ENCODE peak calls at places on chromosome 15, in eight cellular contexts. V is PC-9; H is upper lobe of right lung; D is esophagus muscularis mucosa; P is adrenal gland; O is cardiac muscle cell; I is neural progenitor cell; S is naive thymus-derived CD4-positive, alpha-beta T cell. K is an unnamed sample.

GRCh38 chr15:93321881-93322282 is 232.9 kb upstream of the RGMA start:
- DNase-seq in D (no peak), S (no peak), V (no peak), I (no peak), P (no peak), O (no peak), H (peak; percentile 72), K (no peak)

GRCh38 chr15:79595995-79596622 is 164.0 kb downstream of the MINAR1 start:
- DNase-seq in S (peak; percentile 18), H (no peak), P (peak; percentile 83), O (peak; percentile 84), V (peak; percentile 55), D (peak; percentile 88), I (peak; percentile 94), K (peak; percentile 93)

GRCh38 chr15:73908030-73908821 is 18.0 kb upstream of the LOXL1 start:
- DNase-seq in P (peak; percentile 82), S (peak; percentile 68), D (peak; percentile 95), H (peak; percentile 89), O (peak; percentile 82), V (peak; percentile 68), I (peak; percentile 90), K (peak; percentile 76)

GRCh38 chr15:38252481-38253311 is at the start of gene SPRED1:
- DNase-seq in I (peak; percentile 86), S (peak; percentile 20), H (peak; percentile 91), D (no peak), V (peak; percentile 60), O (peak; percentile 74), P (peak; percentile 75), K (no peak)

GRCh38 chr15:61063875-61064320 is 165.2 kb downstream of the RORA start:
- DNase-seq in P (no peak), V (no peak), O (no peak), D (no peak), S (no peak), H (no peak), I (no peak), K (no peak)

GRCh38 chr15:71471347-71471746 is 339.0 kb upstream of the NR2E3 start:
- DNase-seq in H (no peak), I (no peak), V (peak; percentile 37), P (no peak), D (no peak), O (no peak), S (no peak), K (no peak)

GRCh38 chr15:71237456-71238188 is 122.4 kb downstream of the THSD4 start:
- DNase-seq in P (peak; percentile 44), H (no peak), S (no peak), O (peak; percentile 97), V (peak; percentile 52), D (no peak), I (no peak), K (no peak)

GRCh38 chr15:36156855-36157521 is 422.4 kb upstream of the CDIN1 start:
- DNase-seq in D (no peak), P (no peak), I (no peak), V (peak; percentile 7), S (no peak), H (no peak), O (peak; percentile 84), K (no peak)

GRCh38 chr15:88649286-88649733 is 10.5 kb downstream of the ISG20 start:
- DNase-seq in P (no peak), I (no peak), V (no peak), O (peak; percentile 93), S (peak; percentile 62), H (no peak), D (no peak), K (no peak)

GRCh38 chr15:70164156-70164900 is 66.6 kb upstream of the TLE3 start:
- DNase-seq in V (no peak), D (no peak), H (no peak), S (no peak), P (no peak), O (no peak), I (no peak), K (no peak)

GRCh38 chr15:60419752-60420151 is 22.0 kb upstream of the ANXA2 start:
- DNase-seq in V (no peak), S (no peak), O (peak; percentile 41), H (no peak), D (no peak), I (no peak), P (no peak), K (no peak)

GRCh38 chr15:74869726-74870407 is 3.3 kb downstream of the SCAMP2 start:
- DNase-seq in S (no peak), I (no peak), O (peak; percentile 73), P (peak; percentile 53), V (no peak), H (peak; percentile 80), D (peak; percentile 93), K (no peak)

GRCh38 chr15:98914626-98915025 is 93.0 kb downstream of the PGPEP1L start:
- DNase-seq in D (no peak), S (no peak), P (no peak), I (no peak), V (no peak), H (no peak), O (peak; percentile 44), K (no peak)

GRCh38 chr15:29690765-29691475 is 131.3 kb downstream of the TJP1 start:
- DNase-seq in D (no peak), V (no peak), H (no peak), S (no peak), I (no peak), P (no peak), O (no peak), K (no peak)

GRCh38 chr15:95624100-95624499 is 706.4 kb upstream of the NR2F2 start:
- DNase-seq in P (no peak), H (no peak), V (no peak), I (no peak), S (no peak), D (no peak), O (no peak), K (no peak)

GRCh38 chr15:69979269-69979668 is 118.4 kb downstream of the TLE3 start:
- DNase-seq in P (no peak), S (no peak), D (no peak), H (no peak), O (no peak), V (peak; percentile 17), I (peak; percentile 34), K (no peak)

DNA sequence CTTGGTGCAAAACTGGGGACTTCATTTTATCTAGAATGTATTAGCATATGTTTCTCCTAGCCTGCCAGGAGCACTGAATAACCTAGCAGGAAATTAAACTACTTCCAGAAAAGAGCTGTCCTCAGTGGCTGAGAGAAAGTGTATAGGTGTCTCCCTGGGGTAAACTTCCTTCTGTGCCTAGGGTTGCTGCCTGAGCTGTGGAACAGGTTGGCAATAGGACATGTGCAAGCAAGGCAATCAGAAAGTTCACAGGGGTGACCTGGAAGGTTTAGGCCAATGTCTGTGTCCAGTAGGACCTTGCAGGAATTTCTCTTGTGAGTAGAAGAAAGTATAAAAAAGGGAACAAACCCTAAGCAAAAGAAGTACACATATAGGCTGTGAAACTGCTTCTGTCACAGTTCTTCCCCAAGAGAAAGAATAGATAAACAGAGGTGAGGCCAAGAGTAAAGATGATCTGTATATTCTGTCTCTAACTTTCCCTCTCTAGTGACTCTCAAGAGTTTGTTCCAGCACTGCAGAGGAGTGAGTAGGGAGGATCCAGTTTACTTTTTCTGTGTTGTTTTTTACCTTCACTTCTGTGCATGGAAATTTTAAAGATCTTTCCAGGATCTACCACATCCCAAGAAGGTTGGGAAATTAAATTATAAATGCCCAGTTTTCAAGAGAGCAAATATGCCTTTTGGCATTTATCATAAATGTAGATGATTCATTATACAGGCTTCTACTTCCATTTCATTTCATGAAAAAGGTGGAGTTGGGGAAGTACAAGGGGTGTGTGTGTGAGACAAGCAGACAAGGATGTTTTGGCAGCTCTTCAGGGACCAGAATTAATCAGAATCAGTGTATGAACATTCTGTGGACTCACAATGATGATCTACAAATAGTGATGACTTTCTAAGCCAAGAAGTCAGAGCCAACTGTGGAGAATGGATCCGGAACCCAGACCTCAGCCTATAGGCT is 155.2 kb downstream of the RBPMS2 start:
- DNase-seq in S (no peak), V (no peak), H (no peak), I (no peak), P (no peak), D (no peak), O (peak; percentile 64), K (no peak)
- H3K36me3 ChIP-seq in S (no peaks in the 10 kb centered on the region), V (no peaks in the 10 kb centered on the region), H (peaks cover 9% of the 10 kb centered on the region), I (no peaks in the 10 kb centered on the region), P (no peaks in the 10 kb centered on the region), D (peaks cover 9% of the 10 kb centered on the region), O (no peaks in the 10 kb centered on the region), K (peaks cover 12% of the 10 kb centered on the region)

DNA sequence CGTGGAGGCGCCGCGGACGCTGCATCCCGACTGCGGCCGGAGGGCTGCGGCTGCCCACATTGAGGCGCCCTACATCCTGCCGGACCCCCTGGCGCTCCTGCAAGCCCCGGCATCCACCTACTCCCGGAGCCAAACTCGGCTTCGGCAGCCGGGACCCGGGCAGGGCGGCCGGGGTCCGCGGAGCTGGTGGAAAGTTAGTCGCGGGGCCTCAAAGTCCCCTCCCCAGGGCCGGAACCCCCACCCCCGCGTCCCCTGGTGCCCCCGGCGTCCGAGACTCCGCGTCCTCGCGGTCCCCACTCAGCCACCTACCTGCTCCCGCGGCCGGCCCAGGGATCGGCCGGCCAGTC is 281 bp downstream of the MEGF11 start:
- DNase-seq in P (no peak), D (no peak), S (no peak), H (no peak), I (no peak), O (no peak), V (peak; percentile 9), K (no peak)
- H3K4me3 ChIP-seq in P (no peak overlapping the region), D (peak overlapping the region; percentile 64), S (peak overlapping the region; percentile 76), H (peak overlapping the region; percentile 51), I (peak overlapping the region; percentile 75), O (peak overlapping the region; percentile 54), V (peak overlapping the region; percentile 62), K (peak overlapping the region; percentile 69)

DNA sequence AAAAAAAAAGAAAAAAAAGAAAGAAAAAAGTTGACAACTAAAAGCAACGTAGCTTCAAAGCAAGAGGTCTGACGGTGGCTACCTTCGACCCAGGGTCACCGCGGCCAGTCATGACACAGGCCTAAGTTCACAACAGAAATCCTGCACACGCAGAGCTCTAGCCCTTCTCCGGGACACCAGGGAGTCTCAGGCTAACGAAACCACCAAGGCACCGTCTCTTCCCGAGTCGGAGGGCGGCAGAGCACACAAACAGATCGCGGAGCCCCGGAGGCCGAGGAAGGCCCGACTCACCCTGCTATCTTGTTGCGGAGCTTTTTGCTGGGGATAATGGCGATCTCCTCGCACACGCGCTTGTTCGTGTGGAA is 585 bp downstream of the RPS17 start:
- DNase-seq in D (no peak), O (no peak), V (no peak), P (peak; percentile 30), S (no peak), I (peak; percentile 42), H (no peak), K (no peak)
- H3K36me3 ChIP-seq in D (peaks cover 49% of the 10 kb centered on the region), O (peaks cover 31% of the 10 kb centered on the region), V (peaks cover 41% of the 10 kb centered on the region), P (no peaks in the 10 kb centered on the region), S (peaks cover 23% of the 10 kb centered on the region), I (peaks cover 14% of the 10 kb centered on the region), H (peaks cover 42% of the 10 kb centered on the region), K (peaks cover 49% of the 10 kb centered on the region)

DNA sequence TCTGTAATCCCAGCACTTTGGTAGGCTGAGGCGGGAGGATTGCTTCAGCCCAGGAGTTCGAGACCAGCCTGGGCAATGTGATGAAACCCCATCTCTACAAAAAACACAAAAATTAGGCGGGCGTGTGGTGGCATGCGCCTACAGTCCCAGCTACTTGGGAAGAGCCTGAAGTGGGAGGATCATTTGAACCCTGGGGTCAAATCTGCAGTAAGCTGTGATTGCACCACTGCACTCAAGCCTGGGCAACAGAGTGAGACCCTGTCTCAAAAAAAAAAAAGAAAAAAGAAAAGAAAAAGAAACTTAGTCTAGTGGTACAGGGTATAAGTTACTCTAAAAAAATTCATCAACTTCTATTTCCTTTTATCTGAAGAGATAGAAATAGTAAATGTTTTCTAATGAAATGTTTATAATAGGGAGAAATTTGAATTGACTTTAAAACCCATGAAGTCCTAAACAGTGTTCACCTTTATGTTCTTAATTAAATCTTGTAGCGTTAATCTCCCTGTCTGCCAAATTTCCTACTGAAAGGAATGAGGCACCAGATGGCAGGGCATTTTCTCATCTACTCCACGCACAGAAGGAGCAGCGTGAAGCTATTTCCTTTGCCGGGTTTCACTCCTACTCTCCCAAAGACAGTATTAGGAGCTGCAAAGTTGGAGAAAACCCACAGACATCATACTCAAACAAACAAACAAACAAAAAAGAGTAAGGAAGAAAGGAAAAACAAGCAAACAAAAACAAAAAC is 1.9 kb downstream of the PCLAF start:
- DNase-seq in O (no peak), S (no peak), H (no peak), P (no peak), D (no peak), V (no peak), I (no peak), K (no peak)
- H3K4me3 ChIP-seq in O (no peak overlapping the region), S (no peak overlapping the region), H (no peak overlapping the region), P (no peak overlapping the region), D (no peak overlapping the region), V (no peak overlapping the region), I (peak overlapping the region; percentile 69), K (peak overlapping the region; percentile 9)

K was measured in NT2/D1.